ENCODE peak calls at places on chromosomes 1 and 21, in five cellular contexts. One of them, this sample, is unnamed.

GRCh38 chr1:98133151-98133550 is 212.3 kb upstream of the DPYD start:
- DNase-seq in amygdala: no peak
- DNase-seq in GM04503: peak; percentile 53
- DNase-seq in stimulated activated CD4-positive, alpha-beta T cell treated with anti-CD3 and anti-CD28 coated beads, Interleukin-12 subunit alpha, Interleukin-12 subunit beta, amount 100 ng/mL, for 24 hours: no peak
- DNase-seq in GM20000: no peak
- DNase-seq in this sample: no peak

GRCh38 chr1:227766015-227766634 is 30.9 kb downstream of the SNAP47 start:
- DNase-seq in GM20000: no peak
- DNase-seq in stimulated activated CD4-positive, alpha-beta T cell treated with anti-CD3 and anti-CD28 coated beads, Interleukin-12 subunit alpha, Interleukin-12 subunit beta, amount 100 ng/mL, for 24 hours: peak; percentile 30
- DNase-seq in amygdala: no peak
- DNase-seq in GM04503: no peak
- DNase-seq in this sample: no peak

GRCh38 chr1:40633563-40634376 is 31.7 kb downstream of the RIMS3 start:
- DNase-seq in GM04503: no peak
- DNase-seq in stimulated activated CD4-positive, alpha-beta T cell treated with anti-CD3 and anti-CD28 coated beads, Interleukin-12 subunit alpha, Interleukin-12 subunit beta, amount 100 ng/mL, for 24 hours: no peak
- DNase-seq in amygdala: no peak
- DNase-seq in GM20000: no peak
- DNase-seq in this sample: no peak

GRCh38 chr1:31750858-31751638 is 13.1 kb downstream of the ADGRB2 start:
- DNase-seq in GM20000: no peak
- DNase-seq in amygdala: no peak
- DNase-seq in stimulated activated CD4-positive, alpha-beta T cell treated with anti-CD3 and anti-CD28 coated beads, Interleukin-12 subunit alpha, Interleukin-12 subunit beta, amount 100 ng/mL, for 24 hours: no peak
- DNase-seq in GM04503: no peak
- DNase-seq in this sample: no peak

GRCh38 chr1:37726191-37726590 is 33.9 kb downstream of the CDCA8 start:
- DNase-seq in GM20000: no peak
- DNase-seq in stimulated activated CD4-positive, alpha-beta T cell treated with anti-CD3 and anti-CD28 coated beads, Interleukin-12 subunit alpha, Interleukin-12 subunit beta, amount 100 ng/mL, for 24 hours: no peak
- DNase-seq in GM04503: no peak
- DNase-seq in amygdala: peak; percentile 18
- DNase-seq in this sample: no peak

GRCh38 chr1:43293896-43294760 is 6.7 kb upstream of the TIE1 start:
- DNase-seq in amygdala: peak; percentile 46
- DNase-seq in stimulated activated CD4-positive, alpha-beta T cell treated with anti-CD3 and anti-CD28 coated beads, Interleukin-12 subunit alpha, Interleukin-12 subunit beta, amount 100 ng/mL, for 24 hours: no peak
- DNase-seq in GM20000: no peak
- DNase-seq in GM04503: no peak
- DNase-seq in this sample: peak; percentile 17

GRCh38 chr1:75764057-75764655 is 21.9 kb upstream of the RABGGTB start:
- DNase-seq in GM20000: no peak
- DNase-seq in GM04503: no peak
- DNase-seq in stimulated activated CD4-positive, alpha-beta T cell treated with anti-CD3 and anti-CD28 coated beads, Interleukin-12 subunit alpha, Interleukin-12 subunit beta, amount 100 ng/mL, for 24 hours: no peak
- DNase-seq in amygdala: no peak
- DNase-seq in this sample: no peak

GRCh38 chr1:239814306-239814881 is 277.3 kb upstream of the FMN2 start:
- DNase-seq in amygdala: no peak
- DNase-seq in stimulated activated CD4-positive, alpha-beta T cell treated with anti-CD3 and anti-CD28 coated beads, Interleukin-12 subunit alpha, Interleukin-12 subunit beta, amount 100 ng/mL, for 24 hours: no peak
- DNase-seq in GM04503: peak; percentile 54
- DNase-seq in GM20000: no peak
- DNase-seq in this sample: peak; percentile 47

GRCh38 chr1:18090636-18091035 is 17.0 kb upstream of the IGSF21 start:
- DNase-seq in stimulated activated CD4-positive, alpha-beta T cell treated with anti-CD3 and anti-CD28 coated beads, Interleukin-12 subunit alpha, Interleukin-12 subunit beta, amount 100 ng/mL, for 24 hours: no peak
- DNase-seq in GM20000: no peak
- DNase-seq in GM04503: no peak
- DNase-seq in amygdala: no peak
- DNase-seq in this sample: no peak

GRCh38 chr1:1969953-1970716 is 33.5 kb downstream of the CFAP74 start:
- DNase-seq in GM04503: no peak
- DNase-seq in GM20000: no peak
- DNase-seq in amygdala: no peak
- DNase-seq in stimulated activated CD4-positive, alpha-beta T cell treated with anti-CD3 and anti-CD28 coated beads, Interleukin-12 subunit alpha, Interleukin-12 subunit beta, amount 100 ng/mL, for 24 hours: no peak
- DNase-seq in this sample: no peak

GRCh38 chr1:245707941-245708340 is 553.2 kb downstream of the KIF26B start:
- DNase-seq in amygdala: no peak
- DNase-seq in stimulated activated CD4-positive, alpha-beta T cell treated with anti-CD3 and anti-CD28 coated beads, Interleukin-12 subunit alpha, Interleukin-12 subunit beta, amount 100 ng/mL, for 24 hours: no peak
- DNase-seq in GM04503: no peak
- DNase-seq in GM20000: no peak
- DNase-seq in this sample: no peak

GRCh38 chr1:109730666-109731065 is 10.2 kb downstream of the GSTM3 start:
- DNase-seq in GM04503: no peak
- DNase-seq in amygdala: no peak
- DNase-seq in GM20000: no peak
- DNase-seq in stimulated activated CD4-positive, alpha-beta T cell treated with anti-CD3 and anti-CD28 coated beads, Interleukin-12 subunit alpha, Interleukin-12 subunit beta, amount 100 ng/mL, for 24 hours: no peak
- DNase-seq in this sample: no peak

GRCh38 chr1:174883361-174883760 is 116.4 kb upstream of the CACYBP start:
- DNase-seq in GM20000: no peak
- DNase-seq in stimulated activated CD4-positive, alpha-beta T cell treated with anti-CD3 and anti-CD28 coated beads, Interleukin-12 subunit alpha, Interleukin-12 subunit beta, amount 100 ng/mL, for 24 hours: no peak
- DNase-seq in amygdala: no peak
- DNase-seq in GM04503: peak; percentile 23
- DNase-seq in this sample: peak; percentile 12

GRCh38 chr1:35097224-35097623 is 18.0 kb downstream of the ZMYM1 start:
- DNase-seq in amygdala: no peak
- DNase-seq in GM04503: peak; percentile 39
- DNase-seq in GM20000: no peak
- DNase-seq in stimulated activated CD4-positive, alpha-beta T cell treated with anti-CD3 and anti-CD28 coated beads, Interleukin-12 subunit alpha, Interleukin-12 subunit beta, amount 100 ng/mL, for 24 hours: no peak
- DNase-seq in this sample: no peak

GRCh38 chr1:41578712-41579335 is 94.3 kb upstream of the EDN2 start:
- DNase-seq in amygdala: no peak
- DNase-seq in stimulated activated CD4-positive, alpha-beta T cell treated with anti-CD3 and anti-CD28 coated beads, Interleukin-12 subunit alpha, Interleukin-12 subunit beta, amount 100 ng/mL, for 24 hours: no peak
- DNase-seq in GM20000: no peak
- DNase-seq in GM04503: no peak
- DNase-seq in this sample: no peak

GRCh38 chr1:16248603-16249534 is 11.9 kb upstream of the CPLANE2 start:
- DNase-seq in stimulated activated CD4-positive, alpha-beta T cell treated with anti-CD3 and anti-CD28 coated beads, Interleukin-12 subunit alpha, Interleukin-12 subunit beta, amount 100 ng/mL, for 24 hours: no peak
- DNase-seq in GM20000: peak; percentile 63
- DNase-seq in GM04503: peak; percentile 57
- DNase-seq in amygdala: peak; percentile 40
- DNase-seq in this sample: peak; percentile 90

GRCh38 chr1:150256193-150256548 is 1.4 kb upstream of the CA14 start:
- DNase-seq in amygdala: peak; percentile 42
- DNase-seq in GM20000: no peak
- DNase-seq in stimulated activated CD4-positive, alpha-beta T cell treated with anti-CD3 and anti-CD28 coated beads, Interleukin-12 subunit alpha, Interleukin-12 subunit beta, amount 100 ng/mL, for 24 hours: no peak
- DNase-seq in GM04503: no peak
- DNase-seq in this sample: no peak

GRCh38 chr1:154741327-154741726 is 128.8 kb downstream of the KCNN3 start:
- DNase-seq in GM04503: peak; percentile 61
- DNase-seq in amygdala: no peak
- DNase-seq in stimulated activated CD4-positive, alpha-beta T cell treated with anti-CD3 and anti-CD28 coated beads, Interleukin-12 subunit alpha, Interleukin-12 subunit beta, amount 100 ng/mL, for 24 hours: no peak
- DNase-seq in GM20000: no peak
- DNase-seq in this sample: no peak

GRCh38 chr21:39736716-39737115 is 8.3 kb upstream of the IGSF5 start:
- DNase-seq in stimulated activated CD4-positive, alpha-beta T cell treated with anti-CD3 and anti-CD28 coated beads, Interleukin-12 subunit alpha, Interleukin-12 subunit beta, amount 100 ng/mL, for 24 hours: no peak
- DNase-seq in GM04503: no peak
- DNase-seq in amygdala: no peak
- DNase-seq in GM20000: no peak
- DNase-seq in this sample: no peak

GRCh38 chr1:157415661-157416060 is 136.7 kb downstream of the FCRL5 start:
- DNase-seq in amygdala: no peak
- DNase-seq in GM20000: no peak
- DNase-seq in GM04503: no peak
- DNase-seq in stimulated activated CD4-positive, alpha-beta T cell treated with anti-CD3 and anti-CD28 coated beads, Interleukin-12 subunit alpha, Interleukin-12 subunit beta, amount 100 ng/mL, for 24 hours: no peak
- DNase-seq in this sample: no peak